ENCODE peak calls at places on chromosomes 2 and 18, in four cellular contexts. I is body of pancreas, Q is Peyer's patch, X is heart left ventricle. J is an unnamed sample. For H3K4me1, the result is how much of the 10 kb centered on the place peaks cover.

GRCh38 chr2:53632714-53633113 is 134.9 kb upstream of the CHAC2 start:
- DNase-seq in I (no peak), Q (no peak), X (no peak), J (no peak)

GRCh38 chr2:219073413-219074129 is 12.8 kb upstream of the IHH start:
- DNase-seq in I (peak), Q (no peak), X (no peak), J (peak)

GRCh38 chr2:55585451-55586079 is 31.9 kb downstream of the PPP4R3B start:
- DNase-seq in X (no peak), I (no peak), Q (no peak), J (no peak)

GRCh38 chr2:137252934-137253333 is 487.6 kb downstream of the THSD7B start:
- DNase-seq in Q (no peak), I (no peak), X (no peak), J (no peak)

GRCh38 chr2:136242687-136243277 is 124.8 kb upstream of the CXCR4 start:
- DNase-seq in I (peak), Q (no peak), X (no peak), J (peak)

GRCh38 chr2:33275689-33276444 is 200.6 kb upstream of the RASGRP3 start:
- DNase-seq in X (no peak), I (peak), Q (no peak), J (peak)

GRCh38 chr2:65055427-65056214 is 595 bp upstream of the CEP68 start:
- DNase-seq in X (peak), I (peak), Q (no peak), J (no peak)

GRCh38 chr2:23757686-23758433 is 169.1 kb downstream of the ATAD2B start:
- DNase-seq in Q (no peak), X (no peak), I (no peak), J (no peak)

GRCh38 chr18:52426041-52426440 is 86.0 kb downstream of the DCC start:
- DNase-seq in X (no peak), I (no peak), Q (no peak), J (no peak)

GRCh38 chr18:5237083-5237722 is 40.1 kb upstream of the AKAIN1 start:
- DNase-seq in I (no peak), Q (no peak), X (no peak), J (no peak)

GRCh38 chr2:130339885-130340745 is 2.6 kb upstream of the IMP4 start:
- DNase-seq in Q (no peak), X (no peak), I (no peak), J (no peak)

GRCh38 chr18:23137788-23138216 is 2.5 kb downstream of the CABLES1 start:
- DNase-seq in I (no peak), X (no peak), Q (no peak), J (no peak)

GRCh38 chr2:62740221-62740620 is 34.7 kb downstream of the EHBP1 start:
- DNase-seq in I (no peak), Q (no peak), X (no peak), J (no peak)

GRCh38 chr2:156021326-156022040 is 311.0 kb downstream of the NR4A2 start:
- DNase-seq in X (no peak), Q (no peak), I (no peak), J (no peak)

GRCh38 chr2:26327291-26328272 is 18.4 kb upstream of the SELENOI start:
- DNase-seq in X (no peak), I (no peak), Q (no peak), J (no peak)

GRCh38 chr2:104344985-104345384 is 508.9 kb upstream of the POU3F3 start:
- DNase-seq in X (no peak), I (no peak), Q (no peak), J (no peak)

GRCh38 chr2:60674524-60675165 is 81.4 kb upstream of the PAPOLG start:
- DNase-seq in X (peak), Q (peak), I (peak), J (peak)

GRCh38 chr2:9142551-9143263 is 63.9 kb upstream of the ASAP2 start:
- DNase-seq in I (peak), X (peak), Q (peak), J (peak)

GRCh38 chr2:28219134-28219533 is 173.5 kb upstream of the FOSL2 start:
- DNase-seq in I (no peak), Q (no peak), X (no peak), J (no peak)

GRCh38 chr2:655626-656025 is 21.6 kb downstream of the TMEM18 start:
- DNase-seq in I (no peak), Q (no peak), X (no peak), J (peak)

GRCh38 chr2:73291093-73291460 is 2.3 kb downstream of the EGR4 start:
- DNase-seq in X (peak), I (peak), Q (peak), J (peak)

GRCh38 chr18:42107287-42108045 is 152.4 kb downstream of the PIK3C3 start:
- DNase-seq in Q (no peak), I (no peak), X (no peak), J (no peak)

GRCh38 chr18:11005528-11005927 is 143.8 kb downstream of the PIEZO2 start:
- DNase-seq in Q (no peak), X (no peak), I (peak), J (peak)

GRCh38 chr2:18536100-18536499 is 24.4 kb downstream of the RDH14 start:
- DNase-seq in X (no peak), I (no peak), Q (no peak), J (no peak)

GRCh38 chr18:48325115-48325670 is 84.0 kb downstream of the ZBTB7C start:
- DNase-seq in Q (no peak), X (no peak), I (no peak), J (no peak)

GRCh38 chr2:220452561-220452960 is 825.1 kb downstream of the SLC4A3 start:
- DNase-seq in Q (no peak), X (no peak), I (no peak), J (no peak)

GRCh38 chr2:135775420-135775819 is 33.8 kb downstream of the UBXN4 start:
- DNase-seq in Q (no peak), X (no peak), I (no peak), J (peak)

GRCh38 chr2:149119358-149119757 is 80.9 kb downstream of the LYPD6B start:
- DNase-seq in I (no peak), Q (no peak), X (no peak), J (no peak)

GRCh38 chr2:41903746-41904145 is 144.1 kb upstream of the PKDCC start:
- DNase-seq in I (no peak), X (no peak), Q (no peak), J (no peak)

GRCh38 chr2:197641666-197642065 is 33.7 kb downstream of the RFTN2 start:
- DNase-seq in Q (no peak), I (no peak), X (no peak), J (no peak)

GRCh38 chr2:12119841-12120240 is 373.4 kb downstream of the LPIN1 start:
- DNase-seq in X (no peak), Q (no peak), I (no peak), J (no peak)

GRCh38 chr18:47969851-47970250 is 39.4 kb upstream of the SMAD2 start:
- DNase-seq in Q (no peak), X (no peak), I (no peak), J (no peak)

GRCh38 chr18:21243041-21243431 is 1.0 kb downstream of the GREB1L start:
- DNase-seq in X (no peak), I (no peak), Q (peak), J (peak)

GRCh38 chr2:216621292-216621691 is 11.9 kb upstream of the IGFBP2 start:
- DNase-seq in Q (no peak), I (no peak), X (no peak), J (no peak)

GRCh38 chr2:125424386-125424785 is 1231.6 kb upstream of the GYPC start:
- DNase-seq in Q (no peak), X (no peak), I (no peak), J (no peak)

GRCh38 chr18:31230495-31230894 is 67.8 kb upstream of the DSC1 start:
- DNase-seq in I (no peak), Q (no peak), X (no peak), J (no peak)

GRCh38 chr2:161068670-161069069 is 91.6 kb upstream of the TANK start:
- DNase-seq in I (no peak), X (no peak), Q (no peak), J (no peak)

GRCh38 chr2:196131949-196132925 is 39.1 kb downstream of the STK17B start:
- DNase-seq in I (no peak), Q (no peak), X (no peak), J (no peak)

GRCh38 chr18:27604583-27604982 is 419.5 kb upstream of the CHST9 start:
- DNase-seq in I (no peak), Q (no peak), X (no peak), J (no peak)

GRCh38 chr2:60553496-60553991 is at the start of gene BCL11A:
- DNase-seq in Q (peak), X (peak), I (peak), J (peak)

GRCh38 chr2:127511090-127511489 is 15.2 kb downstream of the IWS1 start:
- DNase-seq in Q (no peak), I (no peak), X (no peak), J (no peak)
- H3K4me1 ChIP-seq in Q (under half), I (under half), X (half or more), J (under half)

GRCh38 chr2:119111115-119111975 is 47.2 kb downstream of the C1QL2 start:
- DNase-seq in X (no peak), I (no peak), Q (no peak), J (no peak)
- TF ChIP-seq POLR2A in X (no peak), I (no peak), Q (no peak), J (no peak)

DNA sequence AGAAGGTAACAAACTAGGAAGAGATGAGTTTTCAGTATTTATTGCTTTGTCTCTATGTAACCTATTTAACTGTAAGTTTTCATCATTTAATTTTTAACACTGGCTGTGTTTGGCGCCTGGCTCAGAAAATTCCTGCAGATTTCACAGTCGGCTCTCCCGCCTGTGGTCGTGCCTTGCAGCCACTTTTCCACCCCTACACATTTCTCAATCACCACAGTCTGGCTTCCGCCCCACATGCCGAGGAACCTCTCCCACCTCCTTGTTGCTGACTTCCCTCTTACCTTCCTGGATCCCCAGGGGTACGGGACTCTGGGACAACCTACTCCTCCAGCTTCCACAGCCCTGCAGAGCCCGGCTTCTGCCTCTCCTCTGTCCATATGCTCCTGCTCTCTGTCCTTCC is 41.6 kb upstream of the MGAT4A start:
- DNase-seq in Q (no peak), X (no peak), I (no peak), J (no peak)
- H3K4me3 ChIP-seq in Q (no peak), X (no peak), I (no peak), J (no peak)

DNA sequence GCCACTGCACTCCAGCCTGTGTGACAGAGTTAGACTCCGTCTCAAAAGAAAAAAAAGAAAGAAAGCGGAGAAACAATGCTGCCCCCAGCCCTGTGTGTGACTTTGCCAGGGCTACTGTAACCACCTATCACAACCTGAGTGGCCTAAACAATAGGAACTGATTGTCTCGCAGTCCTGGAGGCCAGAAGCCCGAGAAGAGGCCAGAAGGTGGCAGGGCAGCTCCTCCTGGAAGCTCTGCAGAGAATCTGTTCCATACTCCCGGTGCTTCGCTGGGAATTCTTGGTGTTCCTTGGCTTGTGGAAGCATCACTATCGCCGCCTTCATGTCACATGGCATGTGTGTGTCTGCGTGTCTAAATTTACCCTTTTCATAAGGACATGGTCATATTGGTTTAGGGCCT is 14.4 kb upstream of the RAB17 start:
- DNase-seq in X (no peak), Q (no peak), I (peak), J (no peak)
- H3K4me1 ChIP-seq in X (under half), Q (under half), I (under half), J (under half)

J was measured in adrenal gland.